ENCODE peak calls at places on chromosomes 4 and X, in nine cellular contexts. P, N, G, U, T, C, X, R and E are unnamed samples.

GRCh38 chr4:25914670-25915358 is 794 bp downstream of the SMIM20 start:
- DNase-seq in P (no peak), N (no peak), G (no peak), U (no peak), T (no peak), C (no peak), X (no peak), R (no peak), E (no peak)

GRCh38 chrX:86930419-86930818 is 587.2 kb upstream of the KLHL4 start:
- DNase-seq in P (no peak), N (no peak), G (no peak), U (no peak), T (no peak), C (no peak), X (no peak), R (no peak), E (no peak)

GRCh38 chrX:24341795-24342194 is 18.6 kb upstream of the SUPT20HL1 start:
- DNase-seq in P (peak; percentile 20), N (no peak), G (peak; percentile 64), U (peak; percentile 54), T (no peak), C (no peak), X (no peak), R (no peak), E (peak; percentile 65)

GRCh38 chrX:153706799-153707198 is 17.4 kb downstream of the BCAP31 start:
- DNase-seq in P (no peak), N (no peak), G (no peak), U (no peak), T (no peak), C (no peak), X (no peak), R (no peak), E (no peak)

GRCh38 chr4:2284161-2284933 is 22.4 kb upstream of the MXD4 start:
- DNase-seq in P (no peak), N (no peak), G (no peak), U (no peak), T (no peak), C (no peak), X (no peak), R (no peak), E (no peak)

GRCh38 chr4:175447006-175447405 is 365.1 kb downstream of the GPM6A start:
- DNase-seq in P (no peak), N (no peak), G (no peak), U (no peak), T (no peak), C (no peak), X (no peak), R (no peak), E (no peak)

GRCh38 chr4:96729641-96730040 is 889.7 kb downstream of the PDHA2 start:
- DNase-seq in P (no peak), N (no peak), G (no peak), U (no peak), T (no peak), C (no peak), X (peak; percentile 29), R (no peak), E (no peak)

GRCh38 chr4:121253961-121254360 is 89.8 kb upstream of the TNIP3 start:
- DNase-seq in P (no peak), N (no peak), G (no peak), U (no peak), T (no peak), C (no peak), X (no peak), R (no peak), E (no peak)

GRCh38 chr4:78542373-78542772 is 9.2 kb upstream of the ANXA3 start:
- DNase-seq in P (peak; percentile 59), N (no peak), G (no peak), U (peak; percentile 90), T (no peak), C (no peak), X (no peak), R (no peak), E (peak; percentile 62)

GRCh38 chr4:10051536-10052135 is 30.3 kb upstream of the SLC2A9 start:
- DNase-seq in P (no peak), N (no peak), G (no peak), U (no peak), T (no peak), C (no peak), X (no peak), R (no peak), E (no peak)

GRCh38 chr4:37392540-37393255 is 148.2 kb downstream of the NWD2 start:
- DNase-seq in P (no peak), N (peak; percentile 17), G (no peak), U (peak; percentile 17), T (no peak), C (no peak), X (peak; percentile 94), R (no peak), E (no peak)

GRCh38 chr4:183840311-183840710 is 64.8 kb upstream of the STOX2 start:
- DNase-seq in P (peak; percentile 44), N (peak; percentile 95), G (peak; percentile 48), U (peak; percentile 67), T (no peak), C (no peak), X (peak; percentile 92), R (peak; percentile 57), E (peak; percentile 34)

GRCh38 chr4:163587867-163588266 is 93.4 kb downstream of the TMA16 start:
- DNase-seq in P (peak; percentile 30), N (peak; percentile 51), G (no peak), U (no peak), T (no peak), C (no peak), X (no peak), R (no peak), E (no peak)

GRCh38 chr4:103046416-103047290 is 27.1 kb upstream of the SLC9B1 start:
- DNase-seq in P (peak; percentile 2), N (peak; percentile 84), G (peak; percentile 18), U (peak; percentile 51), T (no peak), C (peak; percentile 6), X (peak; percentile 47), R (peak; percentile 18), E (peak; percentile 9)

GRCh38 chrX:10111364-10112148 is 45.2 kb upstream of the CLCN4 start:
- DNase-seq in P (no peak), N (no peak), G (no peak), U (no peak), T (no peak), C (peak; percentile 10), X (no peak), R (peak; percentile 48), E (peak; percentile 45)

GRCh38 chr4:130486186-130486585 is 1390.2 kb downstream of the C4orf33 start:
- DNase-seq in P (no peak), N (no peak), G (no peak), U (no peak), T (no peak), C (no peak), X (no peak), R (no peak), E (peak; percentile 14)

GRCh38 chrX:78199851-78200250 is 60.4 kb upstream of the TAF9B start:
- DNase-seq in P (peak; percentile 4), N (peak; percentile 3), G (no peak), U (peak; percentile 42), T (no peak), C (no peak), X (no peak), R (no peak), E (peak; percentile 6)

GRCh38 chr4:54908744-54909143 is 216.7 kb downstream of the KDR start:
- DNase-seq in P (no peak), N (no peak), G (no peak), U (no peak), T (no peak), C (no peak), X (no peak), R (no peak), E (no peak)

GRCh38 chr4:41692717-41693345 is 55.7 kb downstream of the PHOX2B start:
- DNase-seq in P (peak; percentile 49), N (peak; percentile 83), G (peak; percentile 16), U (peak; percentile 44), T (no peak), C (no peak), X (peak; percentile 54), R (peak; percentile 4), E (peak; percentile 43)

GRCh38 chrX:111511477-111511876 is at the start of gene SERTM2:
- DNase-seq in P (no peak), N (peak; percentile 43), G (no peak), U (peak; percentile 30), T (no peak), C (no peak), X (peak; percentile 20), R (no peak), E (no peak)

GRCh38 chr4:7808752-7809151 is 130.9 kb downstream of the AFAP1 start:
- DNase-seq in P (peak; percentile 78), N (no peak), G (no peak), U (peak; percentile 92), T (no peak), C (no peak), X (no peak), R (no peak), E (peak; percentile 73)

GRCh38 chr4:135204311-135204710 is 1002.7 kb upstream of the PABPC4L start:
- DNase-seq in P (no peak), N (no peak), G (no peak), U (no peak), T (no peak), C (no peak), X (no peak), R (no peak), E (no peak)

GRCh38 chrX:71256051-71256450 is 2.1 kb upstream of the ZMYM3 start:
- DNase-seq in P (peak; percentile 45), N (no peak), G (no peak), U (peak; percentile 13), T (no peak), C (no peak), X (no peak), R (no peak), E (no peak)